ENCODE peak calls at places on chromosome 21, in five cellular contexts. T is H9, A is left lung, U is pancreas, F is heart right ventricle. W is an unnamed sample.
A peak's percentile ranks its signal among the peaks of the same experiment; 100 is the strongest.

GRCh38 chr21:43331962-43332458 is 94.9 kb downstream of the SIK1 start:
- DNase-seq in T (no peak), A (peak; percentile 64), U (no peak), F (peak; percentile 58), W (no peak)

GRCh38 chr21:42142598-42142997 is 71.5 kb downstream of the UMODL1 start:
- DNase-seq in T (no peak), A (no peak), U (no peak), F (no peak), W (no peak)

GRCh38 chr21:29943885-29944284 is 4.1 kb upstream of the GRIK1 start:
- DNase-seq in T (no peak), A (no peak), U (no peak), F (no peak), W (no peak)

GRCh38 chr21:29237110-29238051 is 61.3 kb upstream of the BACH1 start:
- DNase-seq in T (no peak), A (no peak), U (no peak), F (peak; percentile 17), W (no peak)

GRCh38 chr21:43950481-43950880 is 61.6 kb upstream of the TRAPPC10 start:
- DNase-seq in T (no peak), A (no peak), U (no peak), F (no peak), W (no peak)

GRCh38 chr21:42164064-42164789 is 54.7 kb upstream of the ABCG1 start:
- DNase-seq in T (no peak), A (peak; percentile 69), U (peak; percentile 53), F (peak; percentile 82), W (peak; percentile 54)

GRCh38 chr21:37527716-37528115 is 161.1 kb downstream of the DYRK1A start:
- DNase-seq in T (no peak), A (no peak), U (no peak), F (no peak), W (no peak)

GRCh38 chr21:29499734-29500343 is 201.1 kb downstream of the BACH1 start:
- DNase-seq in T (peak; percentile 79), A (no peak), U (no peak), F (no peak), W (no peak)

GRCh38 chr21:40204956-40205355 is 337.7 kb downstream of the PCP4 start:
- DNase-seq in T (no peak), A (no peak), U (no peak), F (no peak), W (no peak)

GRCh38 chr21:42021751-42022430 is 11.7 kb upstream of the ZBTB21 start:
- DNase-seq in T (peak; percentile 66), A (no peak), U (no peak), F (no peak), W (no peak)

GRCh38 chr21:41210405-41211040 is 42.6 kb downstream of the BACE2 start:
- DNase-seq in T (no peak), A (no peak), U (no peak), F (no peak), W (no peak)

GRCh38 chr21:29295066-29295650 is 3.6 kb upstream of the BACH1 start:
- DNase-seq in T (no peak), A (no peak), U (no peak), F (no peak), W (peak; percentile 19)

GRCh38 chr21:37496972-37497371 is 130.4 kb downstream of the DYRK1A start:
- DNase-seq in T (no peak), A (no peak), U (no peak), F (no peak), W (no peak)

GRCh38 chr21:28745131-28746055 is 247.3 kb downstream of the LTN1 start:
- DNase-seq in T (peak; percentile 74), A (peak; percentile 75), U (peak; percentile 65), F (peak; percentile 81), W (peak; percentile 61)

GRCh38 chr21:26982767-26983166 is 15.9 kb upstream of the ADAMTS5 start:
- DNase-seq in T (no peak), A (peak; percentile 35), U (no peak), F (no peak), W (no peak)

GRCh38 chr21:40845621-40846020 is 1.3 kb downstream of the DSCAM start:
- DNase-seq in T (no peak), A (no peak), U (no peak), F (no peak), W (no peak)

GRCh38 chr21:42570841-42571387 is 57.3 kb downstream of the SLC37A1 start:
- DNase-seq in T (no peak), A (peak; percentile 32), U (no peak), F (no peak), W (no peak)

GRCh38 chr21:34018185-34018584 is 55.2 kb upstream of the MRPS6 start:
- DNase-seq in T (no peak), A (no peak), U (no peak), F (no peak), W (no peak)

GRCh38 chr21:34526618-34527290 is 14.7 kb upstream of the KCNE1 start:
- DNase-seq in T (peak; percentile 64), A (peak; percentile 79), U (peak; percentile 67), F (peak; percentile 92), W (no peak)

GRCh38 chr21:24903954-24904635 is 703.2 kb downstream of the MRPL39 start:
- DNase-seq in T (no peak), A (no peak), U (no peak), F (no peak), W (no peak)

GRCh38 chr21:28904961-28905435 is 87.7 kb downstream of the LTN1 start:
- DNase-seq in T (no peak), A (no peak), U (no peak), F (no peak), W (no peak)

GRCh38 chr21:34693192-34693810 is 24.5 kb downstream of the CLIC6 start:
- DNase-seq in T (peak; percentile 43), A (no peak), U (no peak), F (peak; percentile 29), W (peak; percentile 8)

GRCh38 chr21:37367301-37367757 is 756 bp downstream of the DYRK1A start:
- DNase-seq in T (no peak), A (no peak), U (peak; percentile 62), F (no peak), W (peak; percentile 16)

GRCh38 chr21:16770279-16770678 is 742.6 kb upstream of the CXADR start:
- DNase-seq in T (no peak), A (no peak), U (no peak), F (no peak), W (no peak)

GRCh38 chr21:28742527-28742926 is 250.2 kb downstream of the LTN1 start:
- DNase-seq in T (no peak), A (no peak), U (no peak), F (no peak), W (no peak)

GRCh38 chr21:42571391-42572150 is 57.9 kb downstream of the SLC37A1 start:
- DNase-seq in T (no peak), A (peak; percentile 20), U (no peak), F (no peak), W (no peak)

GRCh38 chr21:44364151-44365053 is 11.0 kb downstream of the TRPM2 start:
- DNase-seq in T (peak; percentile 52), A (no peak), U (no peak), F (no peak), W (no peak)

GRCh38 chr21:16402752-16403151 is 673.0 kb downstream of the USP25 start:
- DNase-seq in T (no peak), A (no peak), U (no peak), F (no peak), W (no peak)

GRCh38 chr21:22351076-22351475 is 1352.9 kb downstream of the NCAM2 start:
- DNase-seq in T (no peak), A (no peak), U (no peak), F (no peak), W (no peak)

GRCh38 chr21:44407493-44407892 is 47.8 kb upstream of the LRRC3 start:
- DNase-seq in T (no peak), A (no peak), U (no peak), F (no peak), W (no peak)

DNA sequence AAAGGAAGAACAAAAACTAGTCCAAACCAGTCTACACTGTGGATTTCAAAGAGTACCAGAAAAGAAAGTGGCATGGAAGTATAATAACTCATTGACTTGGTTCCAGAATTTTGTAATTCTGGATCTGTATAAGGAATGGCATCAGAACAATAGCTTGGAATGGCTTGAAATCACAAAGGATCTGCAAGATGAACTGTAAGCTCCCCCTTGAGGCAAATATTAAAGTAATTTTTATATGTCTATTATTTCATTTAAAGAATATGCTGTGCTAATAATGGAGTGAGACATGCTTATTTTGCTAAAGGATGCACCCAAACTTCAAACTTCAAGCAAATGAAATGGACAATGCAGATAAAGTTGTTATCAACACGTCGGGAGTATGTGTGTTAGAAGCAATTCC is 21.3 kb downstream of the CHODL start:
- DNase-seq in T (no peak), A (no peak), U (no peak), F (no peak), W (no peak)
- TF ChIP-seq CTCF in T (no peak), A (no peak), U (no peak), F (peak; percentile 9), W (no peak)

GRCh38 chr21:15164678-15165303 is 100.0 kb upstream of the NRIP1 start:
- DNase-seq in T (no peak), A (no peak), U (no peak), F (no peak), W (no peak)
- H3K27ac ChIP-seq in T (no peak overlapping the region), A (no peak overlapping the region), U (no peak overlapping the region), F (no peak overlapping the region), W (no peak overlapping the region)

DNA sequence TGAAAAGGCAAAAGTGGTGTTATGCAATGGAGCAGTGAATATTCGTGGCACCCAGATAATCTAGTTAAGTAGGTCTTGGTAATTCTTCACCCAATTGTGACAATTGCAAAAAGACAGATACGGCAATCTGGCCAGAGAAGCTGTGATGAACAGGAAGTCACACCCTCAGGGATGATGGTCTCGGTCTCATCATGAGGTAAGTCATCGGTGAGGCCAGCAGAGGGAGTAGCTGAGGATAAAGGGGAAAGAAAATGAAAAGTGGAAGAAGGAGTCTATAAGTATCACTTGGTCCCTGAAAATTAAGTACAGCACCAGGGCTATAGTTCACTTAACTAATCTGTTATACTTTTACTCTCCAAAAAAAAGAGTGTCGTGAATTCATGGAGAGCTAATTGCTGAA is 258.8 kb upstream of the NCAM2 start:
- DNase-seq in T (peak; percentile 43), A (no peak), U (no peak), F (no peak), W (no peak)
- TF ChIP-seq CTCF in T (peak; percentile 69), A (no peak), U (no peak), F (no peak), W (no peak)

DNA sequence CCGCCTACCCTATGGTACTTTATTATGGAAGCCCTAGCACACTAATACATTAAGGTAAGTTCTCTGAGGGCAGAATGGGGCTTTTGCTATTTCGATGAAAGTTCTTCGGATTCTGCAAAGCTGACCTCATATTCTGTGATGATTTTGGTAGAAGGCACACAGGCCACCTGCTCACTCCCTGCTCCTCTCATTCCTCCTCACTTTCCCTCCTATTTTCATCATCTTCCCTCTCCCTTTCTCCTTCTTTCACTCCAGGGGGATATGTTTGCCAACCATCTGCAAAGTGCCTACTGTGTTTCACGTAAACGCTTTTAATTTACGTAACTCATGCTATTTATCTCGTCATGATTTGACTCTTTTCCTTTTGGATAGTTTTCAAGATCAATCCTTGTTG is 45.0 kb upstream of the ETS2 start:
- DNase-seq in T (no peak), A (no peak), U (no peak), F (no peak), W (no peak)
- H3K27ac ChIP-seq in T (no peak overlapping the region), A (no peak overlapping the region), U (no peak overlapping the region), F (no peak overlapping the region), W (no peak overlapping the region)

GRCh38 chr21:36122977-36123376 is 11.9 kb upstream of the CBR3 start:
- DNase-seq in T (no peak), A (no peak), U (no peak), F (no peak), W (no peak)
- TF ChIP-seq CTCF in T (peak; percentile 64), A (peak; percentile 20), U (peak; percentile 14), F (peak; percentile 53), W (no peak)

GRCh38 chr21:45864436-45864835 is 117.1 kb upstream of the COL6A1 start:
- DNase-seq in T (no peak), A (no peak), U (no peak), F (no peak), W (no peak)
- H3K27ac ChIP-seq in T (no peak overlapping the region), A (no peak overlapping the region), U (no peak overlapping the region), F (no peak overlapping the region), W (no peak overlapping the region)